ENCODE peak calls at places on chromosome 6, in four cellular contexts. D is hepatic stellate cell; I is activated CD8-positive, alpha-beta memory T cell treated with anti-CD3 and anti-CD28 coated beads for 48 hours; K is NCI-H2029 treated with DMSO at 0.1 percent for 48 hours. N is an unnamed sample.

GRCh38 chr6:149268768-149269167 is 48.7 kb upstream of the TAB2 start:
- DNase-seq in D (no peak), I (no peak), K (no peak), N (no peak)

GRCh38 chr6:149236584-149236983 is 80.9 kb upstream of the TAB2 start:
- DNase-seq in D (no peak), I (no peak), K (peak; percentile 7), N (no peak)

GRCh38 chr6:53359843-53360834 is 11.4 kb upstream of the ELOVL5 start:
- DNase-seq in D (peak; percentile 31), I (no peak), K (peak; percentile 17), N (peak; percentile 70)

GRCh38 chr6:72977114-72977513 is 248.2 kb downstream of the KHDC1L start:
- DNase-seq in D (no peak), I (no peak), K (peak; percentile 57), N (no peak)

GRCh38 chr6:18263561-18264337 is 581 bp downstream of the DEK start:
- DNase-seq in D (peak; percentile 69), I (peak; percentile 15), K (no peak), N (peak; percentile 88)

GRCh38 chr6:125867483-125867935 is 76.7 kb downstream of the NCOA7 start:
- DNase-seq in D (no peak), I (no peak), K (peak; percentile 91), N (peak; percentile 32)

GRCh38 chr6:31007694-31008093 is 2.6 kb upstream of the MUC22 start:
- DNase-seq in D (peak; percentile 91), I (no peak), K (no peak), N (peak; percentile 51)

GRCh38 chr6:106702451-106703110 is 73.2 kb downstream of the QRSL1 start:
- DNase-seq in D (no peak), I (no peak), K (peak; percentile 97), N (no peak)

GRCh38 chr6:34656378-34657036 is 40.1 kb downstream of the ILRUN start:
- DNase-seq in D (peak; percentile 34), I (no peak), K (peak; percentile 86), N (peak; percentile 37)

GRCh38 chr6:113406051-113406695 is 451.0 kb upstream of the MARCKS start:
- DNase-seq in D (no peak), I (no peak), K (no peak), N (no peak)

GRCh38 chr6:1917628-1918371 is 308.1 kb downstream of the FOXC1 start:
- DNase-seq in D (peak; percentile 74), I (peak; percentile 30), K (no peak), N (peak; percentile 91)

GRCh38 chr6:1836690-1837089 is 227.0 kb downstream of the FOXC1 start:
- DNase-seq in D (no peak), I (no peak), K (no peak), N (no peak)

GRCh38 chr6:105675715-105676397 is 273.0 kb upstream of the PREP start:
- DNase-seq in D (peak; percentile 76), I (no peak), K (peak; percentile 81), N (peak; percentile 69)

GRCh38 chr6:79463721-79464120 is 73.5 kb downstream of the LCA5 start:
- DNase-seq in D (no peak), I (no peak), K (no peak), N (no peak)

GRCh38 chr6:51450958-51451357 is 632.3 kb downstream of the TFAP2B start:
- DNase-seq in D (no peak), I (no peak), K (no peak), N (no peak)

GRCh38 chr6:9563996-9564395 is 850.9 kb downstream of the TFAP2A start:
- DNase-seq in D (no peak), I (no peak), K (no peak), N (no peak)

GRCh38 chr6:134945045-134945444 is 4.9 kb downstream of the ALDH8A1 start:
- DNase-seq in D (no peak), I (no peak), K (no peak), N (no peak)

GRCh38 chr6:57432162-57432561 is 114.7 kb downstream of the PRIM2 start:
- DNase-seq in D (peak; percentile 11), I (no peak), K (no peak), N (peak; percentile 13)

GRCh38 chr6:43736844-43737243 is 33.2 kb upstream of the VEGFA start:
- DNase-seq in D (no peak), I (no peak), K (no peak), N (no peak)

GRCh38 chr6:168058691-168059551 is 20.1 kb downstream of the FRMD1 start:
- DNase-seq in D (no peak), I (no peak), K (no peak), N (no peak)

GRCh38 chr6:15763364-15763763 is 100.5 kb upstream of the DTNBP1 start:
- DNase-seq in D (no peak), I (no peak), K (no peak), N (no peak)

GRCh38 chr6:10410214-10410873 is 4.5 kb downstream of the TFAP2A start:
- DNase-seq in D (no peak), I (no peak), K (no peak), N (peak; percentile 45)

GRCh38 chr6:21931641-21932335 is 338.2 kb downstream of the SOX4 start:
- DNase-seq in D (no peak), I (no peak), K (no peak), N (no peak)

GRCh38 chr6:97361286-97361685 is 78.3 kb upstream of the MMS22L start:
- DNase-seq in D (no peak), I (no peak), K (no peak), N (no peak)

GRCh38 chr6:115610646-115611045 is 450.0 kb downstream of the FRK start:
- DNase-seq in D (no peak), I (no peak), K (no peak), N (no peak)

GRCh38 chr6:7171119-7171518 is 63.4 kb downstream of the RREB1 start:
- DNase-seq in D (no peak), I (no peak), K (no peak), N (no peak)

GRCh38 chr6:55957961-55958422 is 82.6 kb upstream of the BMP5 start:
- DNase-seq in D (no peak), I (no peak), K (no peak), N (no peak)

GRCh38 chr6:11241793-11242201 is 9.3 kb upstream of the NEDD9 start:
- DNase-seq in D (peak; percentile 24), I (no peak), K (no peak), N (no peak)

GRCh38 chr6:125957845-125958244 is 1.3 kb downstream of the HINT3 start:
- DNase-seq in D (peak; percentile 31), I (no peak), K (no peak), N (no peak)

GRCh38 chr6:15770347-15771143 is 107.7 kb upstream of the DTNBP1 start:
- DNase-seq in D (no peak), I (no peak), K (no peak), N (no peak)

GRCh38 chr6:167475947-167476346 is 151.1 kb downstream of the TTLL2 start:
- DNase-seq in D (no peak), I (no peak), K (peak; percentile 18), N (no peak)

N was measured in SJSA1.